ENCODE peak calls at places on chromosomes 3 and 15, in ten cellular contexts. One of them, this sample, is unnamed.

GRCh38 chr3:128079823-128080222 is 27.6 kb downstream of the SEC61A1 start:
- DNase-seq in iPS DF 19.7: no peak
- DNase-seq in Calu3: no peak
- DNase-seq in stimulated activated CD8-positive, alpha-beta memory T cell treated with anti-CD3 and anti-CD28 coated beads, Interleukin-7, amount 100 ng/mL, for 48 hours: no peak
- DNase-seq in OCI-LY7: no peak
- DNase-seq in neural crest cell: no peak
- DNase-seq in glutamatergic neuron: no peak
- DNase-seq in CD4-positive, CD25-positive, alpha-beta regulatory T cell: no peak
- DNase-seq in activated T-helper 9 cell treated with anti-CD3 and anti-CD28 coated beads, Interleukin-2, amount 50 U/mL, for 16 hours: no peak
- DNase-seq in T-cell: no peak
- DNase-seq in this sample: no peak

GRCh38 chr3:146308222-146308621 is 57.3 kb upstream of the PLSCR4 start:
- DNase-seq in activated T-helper 9 cell treated with anti-CD3 and anti-CD28 coated beads, Interleukin-2, amount 50 U/mL, for 16 hours: no peak
- DNase-seq in iPS DF 19.7: no peak
- DNase-seq in neural crest cell: no peak
- DNase-seq in OCI-LY7: no peak
- DNase-seq in Calu3: no peak
- DNase-seq in T-cell: no peak
- DNase-seq in glutamatergic neuron: no peak
- DNase-seq in stimulated activated CD8-positive, alpha-beta memory T cell treated with anti-CD3 and anti-CD28 coated beads, Interleukin-7, amount 100 ng/mL, for 48 hours: no peak
- DNase-seq in CD4-positive, CD25-positive, alpha-beta regulatory T cell: no peak
- DNase-seq in this sample: no peak

GRCh38 chr3:159234306-159234705 is 432.5 kb downstream of the MFSD1 start:
- DNase-seq in OCI-LY7: no peak
- DNase-seq in activated T-helper 9 cell treated with anti-CD3 and anti-CD28 coated beads, Interleukin-2, amount 50 U/mL, for 16 hours: no peak
- DNase-seq in glutamatergic neuron: no peak
- DNase-seq in Calu3: no peak
- DNase-seq in CD4-positive, CD25-positive, alpha-beta regulatory T cell: no peak
- DNase-seq in T-cell: no peak
- DNase-seq in neural crest cell: no peak
- DNase-seq in stimulated activated CD8-positive, alpha-beta memory T cell treated with anti-CD3 and anti-CD28 coated beads, Interleukin-7, amount 100 ng/mL, for 48 hours: no peak
- DNase-seq in iPS DF 19.7: no peak
- DNase-seq in this sample: no peak

GRCh38 chr3:39808467-39809180 is 785 bp upstream of the MYRIP start:
- DNase-seq in OCI-LY7: no peak
- DNase-seq in glutamatergic neuron: peak; percentile 41
- DNase-seq in iPS DF 19.7: peak; percentile 47
- DNase-seq in T-cell: no peak
- DNase-seq in CD4-positive, CD25-positive, alpha-beta regulatory T cell: no peak
- DNase-seq in Calu3: peak; percentile 8
- DNase-seq in neural crest cell: peak; percentile 9
- DNase-seq in stimulated activated CD8-positive, alpha-beta memory T cell treated with anti-CD3 and anti-CD28 coated beads, Interleukin-7, amount 100 ng/mL, for 48 hours: no peak
- DNase-seq in activated T-helper 9 cell treated with anti-CD3 and anti-CD28 coated beads, Interleukin-2, amount 50 U/mL, for 16 hours: no peak
- DNase-seq in this sample: no peak

GRCh38 chr3:41158947-41159346 is 40.4 kb upstream of the CTNNB1 start:
- DNase-seq in stimulated activated CD8-positive, alpha-beta memory T cell treated with anti-CD3 and anti-CD28 coated beads, Interleukin-7, amount 100 ng/mL, for 48 hours: no peak
- DNase-seq in iPS DF 19.7: no peak
- DNase-seq in Calu3: peak; percentile 6
- DNase-seq in CD4-positive, CD25-positive, alpha-beta regulatory T cell: peak; percentile 5
- DNase-seq in T-cell: no peak
- DNase-seq in glutamatergic neuron: no peak
- DNase-seq in neural crest cell: no peak
- DNase-seq in OCI-LY7: no peak
- DNase-seq in activated T-helper 9 cell treated with anti-CD3 and anti-CD28 coated beads, Interleukin-2, amount 50 U/mL, for 16 hours: no peak
- DNase-seq in this sample: no peak

GRCh38 chr3:150059241-150059640 is 88.5 kb upstream of the PFN2 start:
- DNase-seq in CD4-positive, CD25-positive, alpha-beta regulatory T cell: no peak
- DNase-seq in glutamatergic neuron: no peak
- DNase-seq in T-cell: no peak
- DNase-seq in OCI-LY7: no peak
- DNase-seq in Calu3: no peak
- DNase-seq in iPS DF 19.7: no peak
- DNase-seq in activated T-helper 9 cell treated with anti-CD3 and anti-CD28 coated beads, Interleukin-2, amount 50 U/mL, for 16 hours: no peak
- DNase-seq in stimulated activated CD8-positive, alpha-beta memory T cell treated with anti-CD3 and anti-CD28 coated beads, Interleukin-7, amount 100 ng/mL, for 48 hours: no peak
- DNase-seq in neural crest cell: no peak
- DNase-seq in this sample: no peak

GRCh38 chr3:131147534-131147933 is 120.9 kb downstream of the NEK11 start:
- DNase-seq in OCI-LY7: no peak
- DNase-seq in T-cell: no peak
- DNase-seq in Calu3: no peak
- DNase-seq in glutamatergic neuron: no peak
- DNase-seq in iPS DF 19.7: no peak
- DNase-seq in neural crest cell: no peak
- DNase-seq in stimulated activated CD8-positive, alpha-beta memory T cell treated with anti-CD3 and anti-CD28 coated beads, Interleukin-7, amount 100 ng/mL, for 48 hours: no peak
- DNase-seq in activated T-helper 9 cell treated with anti-CD3 and anti-CD28 coated beads, Interleukin-2, amount 50 U/mL, for 16 hours: no peak
- DNase-seq in CD4-positive, CD25-positive, alpha-beta regulatory T cell: no peak
- DNase-seq in this sample: no peak

GRCh38 chr3:632571-633170 is 436.1 kb downstream of the CHL1 start:
- DNase-seq in stimulated activated CD8-positive, alpha-beta memory T cell treated with anti-CD3 and anti-CD28 coated beads, Interleukin-7, amount 100 ng/mL, for 48 hours: no peak
- DNase-seq in Calu3: peak; percentile 73
- DNase-seq in OCI-LY7: peak; percentile 67
- DNase-seq in activated T-helper 9 cell treated with anti-CD3 and anti-CD28 coated beads, Interleukin-2, amount 50 U/mL, for 16 hours: no peak
- DNase-seq in T-cell: no peak
- DNase-seq in glutamatergic neuron: peak; percentile 56
- DNase-seq in iPS DF 19.7: peak; percentile 12
- DNase-seq in neural crest cell: peak; percentile 72
- DNase-seq in CD4-positive, CD25-positive, alpha-beta regulatory T cell: peak; percentile 35
- DNase-seq in this sample: peak; percentile 25

GRCh38 chr15:31239409-31239808 is 87.2 kb upstream of the KLF13 start:
- DNase-seq in T-cell: no peak
- DNase-seq in stimulated activated CD8-positive, alpha-beta memory T cell treated with anti-CD3 and anti-CD28 coated beads, Interleukin-7, amount 100 ng/mL, for 48 hours: no peak
- DNase-seq in activated T-helper 9 cell treated with anti-CD3 and anti-CD28 coated beads, Interleukin-2, amount 50 U/mL, for 16 hours: no peak
- DNase-seq in CD4-positive, CD25-positive, alpha-beta regulatory T cell: no peak
- DNase-seq in Calu3: no peak
- DNase-seq in neural crest cell: no peak
- DNase-seq in iPS DF 19.7: no peak
- DNase-seq in OCI-LY7: no peak
- DNase-seq in glutamatergic neuron: no peak
- DNase-seq in this sample: no peak

GRCh38 chr3:36679384-36680200 is 84.8 kb downstream of the DCLK3 start:
- DNase-seq in OCI-LY7: no peak
- DNase-seq in Calu3: no peak
- DNase-seq in stimulated activated CD8-positive, alpha-beta memory T cell treated with anti-CD3 and anti-CD28 coated beads, Interleukin-7, amount 100 ng/mL, for 48 hours: no peak
- DNase-seq in CD4-positive, CD25-positive, alpha-beta regulatory T cell: no peak
- DNase-seq in iPS DF 19.7: no peak
- DNase-seq in activated T-helper 9 cell treated with anti-CD3 and anti-CD28 coated beads, Interleukin-2, amount 50 U/mL, for 16 hours: no peak
- DNase-seq in glutamatergic neuron: no peak
- DNase-seq in neural crest cell: no peak
- DNase-seq in T-cell: no peak
- DNase-seq in this sample: no peak

GRCh38 chr3:61222428-61222827 is 28.8 kb downstream of the FHIT start:
- DNase-seq in activated T-helper 9 cell treated with anti-CD3 and anti-CD28 coated beads, Interleukin-2, amount 50 U/mL, for 16 hours: no peak
- DNase-seq in CD4-positive, CD25-positive, alpha-beta regulatory T cell: no peak
- DNase-seq in glutamatergic neuron: no peak
- DNase-seq in T-cell: no peak
- DNase-seq in neural crest cell: no peak
- DNase-seq in iPS DF 19.7: no peak
- DNase-seq in stimulated activated CD8-positive, alpha-beta memory T cell treated with anti-CD3 and anti-CD28 coated beads, Interleukin-7, amount 100 ng/mL, for 48 hours: no peak
- DNase-seq in OCI-LY7: no peak
- DNase-seq in Calu3: no peak
- DNase-seq in this sample: no peak

GRCh38 chr3:43766672-43767465 is 76.1 kb downstream of the ABHD5 start:
- DNase-seq in stimulated activated CD8-positive, alpha-beta memory T cell treated with anti-CD3 and anti-CD28 coated beads, Interleukin-7, amount 100 ng/mL, for 48 hours: no peak
- DNase-seq in neural crest cell: no peak
- DNase-seq in activated T-helper 9 cell treated with anti-CD3 and anti-CD28 coated beads, Interleukin-2, amount 50 U/mL, for 16 hours: no peak
- DNase-seq in glutamatergic neuron: no peak
- DNase-seq in CD4-positive, CD25-positive, alpha-beta regulatory T cell: no peak
- DNase-seq in Calu3: no peak
- DNase-seq in iPS DF 19.7: no peak
- DNase-seq in T-cell: no peak
- DNase-seq in OCI-LY7: no peak
- DNase-seq in this sample: no peak

GRCh38 chr3:70829101-70829500 is 516.7 kb upstream of the MDFIC2 start:
- DNase-seq in OCI-LY7: no peak
- DNase-seq in neural crest cell: no peak
- DNase-seq in Calu3: no peak
- DNase-seq in T-cell: no peak
- DNase-seq in activated T-helper 9 cell treated with anti-CD3 and anti-CD28 coated beads, Interleukin-2, amount 50 U/mL, for 16 hours: no peak
- DNase-seq in stimulated activated CD8-positive, alpha-beta memory T cell treated with anti-CD3 and anti-CD28 coated beads, Interleukin-7, amount 100 ng/mL, for 48 hours: no peak
- DNase-seq in iPS DF 19.7: no peak
- DNase-seq in glutamatergic neuron: no peak
- DNase-seq in CD4-positive, CD25-positive, alpha-beta regulatory T cell: no peak
- DNase-seq in this sample: no peak

GRCh38 chr3:162601101-162601670 is 1104.6 kb downstream of the OTOL1 start:
- DNase-seq in stimulated activated CD8-positive, alpha-beta memory T cell treated with anti-CD3 and anti-CD28 coated beads, Interleukin-7, amount 100 ng/mL, for 48 hours: no peak
- DNase-seq in Calu3: no peak
- DNase-seq in OCI-LY7: no peak
- DNase-seq in iPS DF 19.7: no peak
- DNase-seq in T-cell: no peak
- DNase-seq in glutamatergic neuron: no peak
- DNase-seq in activated T-helper 9 cell treated with anti-CD3 and anti-CD28 coated beads, Interleukin-2, amount 50 U/mL, for 16 hours: no peak
- DNase-seq in neural crest cell: no peak
- DNase-seq in CD4-positive, CD25-positive, alpha-beta regulatory T cell: no peak
- DNase-seq in this sample: no peak

GRCh38 chr3:186640473-186640818 is 247 bp downstream of the FETUB start:
- DNase-seq in stimulated activated CD8-positive, alpha-beta memory T cell treated with anti-CD3 and anti-CD28 coated beads, Interleukin-7, amount 100 ng/mL, for 48 hours: no peak
- DNase-seq in OCI-LY7: no peak
- DNase-seq in neural crest cell: peak; percentile 6
- DNase-seq in glutamatergic neuron: peak; percentile 33
- DNase-seq in CD4-positive, CD25-positive, alpha-beta regulatory T cell: no peak
- DNase-seq in Calu3: peak; percentile 66
- DNase-seq in T-cell: no peak
- DNase-seq in iPS DF 19.7: no peak
- DNase-seq in activated T-helper 9 cell treated with anti-CD3 and anti-CD28 coated beads, Interleukin-2, amount 50 U/mL, for 16 hours: no peak
- DNase-seq in this sample: no peak

GRCh38 chr15:35061171-35062163 is 23.6 kb downstream of the NANOGP8 start:
- DNase-seq in neural crest cell: no peak
- DNase-seq in Calu3: no peak
- DNase-seq in OCI-LY7: no peak
- DNase-seq in activated T-helper 9 cell treated with anti-CD3 and anti-CD28 coated beads, Interleukin-2, amount 50 U/mL, for 16 hours: no peak
- DNase-seq in stimulated activated CD8-positive, alpha-beta memory T cell treated with anti-CD3 and anti-CD28 coated beads, Interleukin-7, amount 100 ng/mL, for 48 hours: no peak
- DNase-seq in T-cell: no peak
- DNase-seq in CD4-positive, CD25-positive, alpha-beta regulatory T cell: no peak
- DNase-seq in iPS DF 19.7: peak; percentile 60
- DNase-seq in glutamatergic neuron: no peak
- DNase-seq in this sample: no peak

GRCh38 chr3:188396900-188397299 is 242.9 kb downstream of the LPP start:
- DNase-seq in Calu3: no peak
- DNase-seq in glutamatergic neuron: no peak
- DNase-seq in neural crest cell: no peak
- DNase-seq in OCI-LY7: no peak
- DNase-seq in iPS DF 19.7: no peak
- DNase-seq in T-cell: no peak
- DNase-seq in stimulated activated CD8-positive, alpha-beta memory T cell treated with anti-CD3 and anti-CD28 coated beads, Interleukin-7, amount 100 ng/mL, for 48 hours: no peak
- DNase-seq in activated T-helper 9 cell treated with anti-CD3 and anti-CD28 coated beads, Interleukin-2, amount 50 U/mL, for 16 hours: no peak
- DNase-seq in CD4-positive, CD25-positive, alpha-beta regulatory T cell: no peak
- DNase-seq in this sample: no peak

GRCh38 chr3:40452057-40452456 is 5.1 kb upstream of the RPL14 start:
- DNase-seq in Calu3: no peak
- DNase-seq in glutamatergic neuron: no peak
- DNase-seq in OCI-LY7: no peak
- DNase-seq in neural crest cell: no peak
- DNase-seq in iPS DF 19.7: no peak
- DNase-seq in CD4-positive, CD25-positive, alpha-beta regulatory T cell: no peak
- DNase-seq in stimulated activated CD8-positive, alpha-beta memory T cell treated with anti-CD3 and anti-CD28 coated beads, Interleukin-7, amount 100 ng/mL, for 48 hours: no peak
- DNase-seq in activated T-helper 9 cell treated with anti-CD3 and anti-CD28 coated beads, Interleukin-2, amount 50 U/mL, for 16 hours: no peak
- DNase-seq in T-cell: no peak
- DNase-seq in this sample: no peak

GRCh38 chr3:81985996-81986723 is 224.7 kb upstream of the GBE1 start:
- DNase-seq in stimulated activated CD8-positive, alpha-beta memory T cell treated with anti-CD3 and anti-CD28 coated beads, Interleukin-7, amount 100 ng/mL, for 48 hours: no peak
- DNase-seq in iPS DF 19.7: no peak
- DNase-seq in glutamatergic neuron: no peak
- DNase-seq in activated T-helper 9 cell treated with anti-CD3 and anti-CD28 coated beads, Interleukin-2, amount 50 U/mL, for 16 hours: no peak
- DNase-seq in OCI-LY7: no peak
- DNase-seq in neural crest cell: no peak
- DNase-seq in CD4-positive, CD25-positive, alpha-beta regulatory T cell: no peak
- DNase-seq in Calu3: no peak
- DNase-seq in T-cell: no peak
- DNase-seq in this sample: no peak

GRCh38 chr3:193946945-193947344 is 189.0 kb upstream of the HES1 start:
- DNase-seq in glutamatergic neuron: no peak
- DNase-seq in activated T-helper 9 cell treated with anti-CD3 and anti-CD28 coated beads, Interleukin-2, amount 50 U/mL, for 16 hours: no peak
- DNase-seq in iPS DF 19.7: no peak
- DNase-seq in T-cell: no peak
- DNase-seq in CD4-positive, CD25-positive, alpha-beta regulatory T cell: no peak
- DNase-seq in OCI-LY7: no peak
- DNase-seq in neural crest cell: no peak
- DNase-seq in stimulated activated CD8-positive, alpha-beta memory T cell treated with anti-CD3 and anti-CD28 coated beads, Interleukin-7, amount 100 ng/mL, for 48 hours: no peak
- DNase-seq in Calu3: peak; percentile 72
- DNase-seq in this sample: no peak

GRCh38 chr3:152269423-152270144 is 855 bp downstream of the MBNL1 start:
- DNase-seq in iPS DF 19.7: no peak
- DNase-seq in stimulated activated CD8-positive, alpha-beta memory T cell treated with anti-CD3 and anti-CD28 coated beads, Interleukin-7, amount 100 ng/mL, for 48 hours: no peak
- DNase-seq in CD4-positive, CD25-positive, alpha-beta regulatory T cell: peak; percentile 72
- DNase-seq in activated T-helper 9 cell treated with anti-CD3 and anti-CD28 coated beads, Interleukin-2, amount 50 U/mL, for 16 hours: no peak
- DNase-seq in T-cell: peak; percentile 54
- DNase-seq in glutamatergic neuron: no peak
- DNase-seq in neural crest cell: no peak
- DNase-seq in Calu3: peak; percentile 36
- DNase-seq in OCI-LY7: peak; percentile 67
- DNase-seq in this sample: peak; percentile 60

GRCh38 chr3:197836244-197836643 is 45.2 kb downstream of the LRCH3 start:
- DNase-seq in activated T-helper 9 cell treated with anti-CD3 and anti-CD28 coated beads, Interleukin-2, amount 50 U/mL, for 16 hours: no peak
- DNase-seq in stimulated activated CD8-positive, alpha-beta memory T cell treated with anti-CD3 and anti-CD28 coated beads, Interleukin-7, amount 100 ng/mL, for 48 hours: no peak
- DNase-seq in glutamatergic neuron: no peak
- DNase-seq in OCI-LY7: no peak
- DNase-seq in T-cell: no peak
- DNase-seq in CD4-positive, CD25-positive, alpha-beta regulatory T cell: no peak
- DNase-seq in iPS DF 19.7: no peak
- DNase-seq in Calu3: no peak
- DNase-seq in neural crest cell: no peak
- DNase-seq in this sample: no peak

GRCh38 chr3:101995371-101996046 is 146.2 kb downstream of the NFKBIZ start:
- DNase-seq in OCI-LY7: no peak
- DNase-seq in neural crest cell: no peak
- DNase-seq in activated T-helper 9 cell treated with anti-CD3 and anti-CD28 coated beads, Interleukin-2, amount 50 U/mL, for 16 hours: no peak
- DNase-seq in CD4-positive, CD25-positive, alpha-beta regulatory T cell: no peak
- DNase-seq in Calu3: no peak
- DNase-seq in T-cell: no peak
- DNase-seq in iPS DF 19.7: no peak
- DNase-seq in glutamatergic neuron: no peak
- DNase-seq in stimulated activated CD8-positive, alpha-beta memory T cell treated with anti-CD3 and anti-CD28 coated beads, Interleukin-7, amount 100 ng/mL, for 48 hours: no peak
- DNase-seq in this sample: no peak

GRCh38 chr15:39040861-39041260 is 476.2 kb upstream of the RASGRP1 start:
- DNase-seq in OCI-LY7: no peak
- DNase-seq in T-cell: no peak
- DNase-seq in neural crest cell: no peak
- DNase-seq in iPS DF 19.7: no peak
- DNase-seq in Calu3: no peak
- DNase-seq in CD4-positive, CD25-positive, alpha-beta regulatory T cell: no peak
- DNase-seq in stimulated activated CD8-positive, alpha-beta memory T cell treated with anti-CD3 and anti-CD28 coated beads, Interleukin-7, amount 100 ng/mL, for 48 hours: no peak
- DNase-seq in activated T-helper 9 cell treated with anti-CD3 and anti-CD28 coated beads, Interleukin-2, amount 50 U/mL, for 16 hours: no peak
- DNase-seq in glutamatergic neuron: no peak
- DNase-seq in this sample: no peak

GRCh38 chr15:85094685-85095084 is 113.0 kb downstream of the PDE8A start:
- DNase-seq in activated T-helper 9 cell treated with anti-CD3 and anti-CD28 coated beads, Interleukin-2, amount 50 U/mL, for 16 hours: no peak
- DNase-seq in Calu3: no peak
- DNase-seq in CD4-positive, CD25-positive, alpha-beta regulatory T cell: no peak
- DNase-seq in iPS DF 19.7: no peak
- DNase-seq in T-cell: no peak
- DNase-seq in glutamatergic neuron: no peak
- DNase-seq in OCI-LY7: no peak
- DNase-seq in neural crest cell: no peak
- DNase-seq in stimulated activated CD8-positive, alpha-beta memory T cell treated with anti-CD3 and anti-CD28 coated beads, Interleukin-7, amount 100 ng/mL, for 48 hours: no peak
- DNase-seq in this sample: no peak

GRCh38 chr3:123027292-123028232 is at the start of gene SEMA5B:
- DNase-seq in neural crest cell: peak; percentile 75
- DNase-seq in CD4-positive, CD25-positive, alpha-beta regulatory T cell: no peak
- DNase-seq in iPS DF 19.7: peak; percentile 72
- DNase-seq in Calu3: peak; percentile 43
- DNase-seq in activated T-helper 9 cell treated with anti-CD3 and anti-CD28 coated beads, Interleukin-2, amount 50 U/mL, for 16 hours: no peak
- DNase-seq in OCI-LY7: no peak
- DNase-seq in T-cell: peak; percentile 6
- DNase-seq in stimulated activated CD8-positive, alpha-beta memory T cell treated with anti-CD3 and anti-CD28 coated beads, Interleukin-7, amount 100 ng/mL, for 48 hours: no peak
- DNase-seq in glutamatergic neuron: peak; percentile 81
- DNase-seq in this sample: peak; percentile 60

GRCh38 chr15:25092661-25093060 is 137.9 kb downstream of the SNRPN start:
- DNase-seq in activated T-helper 9 cell treated with anti-CD3 and anti-CD28 coated beads, Interleukin-2, amount 50 U/mL, for 16 hours: no peak
- DNase-seq in glutamatergic neuron: no peak
- DNase-seq in T-cell: no peak
- DNase-seq in iPS DF 19.7: no peak
- DNase-seq in CD4-positive, CD25-positive, alpha-beta regulatory T cell: no peak
- DNase-seq in Calu3: no peak
- DNase-seq in stimulated activated CD8-positive, alpha-beta memory T cell treated with anti-CD3 and anti-CD28 coated beads, Interleukin-7, amount 100 ng/mL, for 48 hours: no peak
- DNase-seq in OCI-LY7: no peak
- DNase-seq in neural crest cell: no peak
- DNase-seq in this sample: no peak

GRCh38 chr15:67253517-67254237 is 784 bp downstream of the AAGAB start:
- DNase-seq in Calu3: no peak
- DNase-seq in CD4-positive, CD25-positive, alpha-beta regulatory T cell: no peak
- DNase-seq in neural crest cell: no peak
- DNase-seq in OCI-LY7: no peak
- DNase-seq in T-cell: no peak
- DNase-seq in iPS DF 19.7: no peak
- DNase-seq in stimulated activated CD8-positive, alpha-beta memory T cell treated with anti-CD3 and anti-CD28 coated beads, Interleukin-7, amount 100 ng/mL, for 48 hours: no peak
- DNase-seq in activated T-helper 9 cell treated with anti-CD3 and anti-CD28 coated beads, Interleukin-2, amount 50 U/mL, for 16 hours: no peak
- DNase-seq in glutamatergic neuron: no peak
- DNase-seq in this sample: no peak

This sample was measured in NCI-H1694 treated with DMSO at 0.1 percent for 48 hours.